ENCODE peak calls at places on chromosomes 3 and 15, in four cellular contexts. J is GM12864, M is GM13977, G is breast epithelium. Y is an unnamed sample.

GRCh38 chr15:52789601-52790165 is 453 bp downstream of the ONECUT1 start:
- DNase-seq in J (no peak), M (no peak), G (no peak), Y (no peak)

GRCh38 chr15:65414841-65415621 is 7.7 kb downstream of the IGDCC4 start:
- DNase-seq in J (no peak), M (no peak), G (no peak), Y (no peak)

GRCh38 chr15:66476535-66476934 is 21.0 kb downstream of the SNAPC5 start:
- DNase-seq in J (no peak), M (no peak), G (no peak), Y (no peak)

GRCh38 chr3:9352917-9353823 is 9.7 kb upstream of the THUMPD3 start:
- DNase-seq in J (peak; percentile 33), M (peak; percentile 59), G (peak; percentile 50), Y (peak; percentile 72)

GRCh38 chr3:139629033-139629432 is 48.7 kb downstream of the NMNAT3 start:
- DNase-seq in J (peak; percentile 7), M (peak; percentile 18), G (no peak), Y (no peak)

GRCh38 chr15:84725001-84725491 is 9.1 kb upstream of the SEC11A start:
- DNase-seq in J (no peak), M (no peak), G (no peak), Y (no peak)

GRCh38 chr3:125602752-125603649 is 7.7 kb upstream of the OSBPL11 start:
- DNase-seq in J (no peak), M (no peak), G (no peak), Y (no peak)

GRCh38 chr3:119349353-119349752 is 55.2 kb downstream of the ARHGAP31 start:
- DNase-seq in J (no peak), M (no peak), G (no peak), Y (no peak)

GRCh38 chr3:51678685-51679084 is 7.6 kb downstream of the TEX264 start:
- DNase-seq in J (no peak), M (no peak), G (no peak), Y (no peak)

GRCh38 chr3:191282262-191283215 is 46.7 kb upstream of the CCDC50 start:
- DNase-seq in J (no peak), M (no peak), G (no peak), Y (no peak)

GRCh38 chr3:152121292-152121654 is 147.5 kb upstream of the MBNL1 start:
- DNase-seq in J (no peak), M (no peak), G (no peak), Y (no peak)

GRCh38 chr15:94004697-94005096 is 226.7 kb upstream of the MCTP2 start:
- DNase-seq in J (no peak), M (no peak), G (no peak), Y (no peak)

GRCh38 chr15:32637704-32638103 is 3.8 kb upstream of the SCG5 start:
- DNase-seq in J (no peak), M (no peak), G (no peak), Y (no peak)

GRCh38 chr15:98930591-98930990 is 77.0 kb downstream of the PGPEP1L start:
- DNase-seq in J (no peak), M (no peak), G (no peak), Y (no peak)

GRCh38 chr3:131561511-131561910 is 58.7 kb upstream of the MRPL3 start:
- DNase-seq in J (no peak), M (no peak), G (no peak), Y (no peak)

GRCh38 chr3:23175361-23176073 is 27.6 kb upstream of the UBE2E2 start:
- DNase-seq in J (no peak), M (no peak), G (no peak), Y (no peak)

GRCh38 chr15:59751552-59752413 is 62.7 kb upstream of the BNIP2 start:
- DNase-seq in J (no peak), M (peak; percentile 18), G (no peak), Y (no peak)

GRCh38 chr3:56111651-56112250 is 356.5 kb downstream of the ERC2 start:
- DNase-seq in J (no peak), M (no peak), G (no peak), Y (no peak)

GRCh38 chr3:31178467-31178866 is 284.0 kb upstream of the GADL1 start:
- DNase-seq in J (no peak), M (no peak), G (no peak), Y (no peak)

GRCh38 chr3:160006282-160007163 is 17.9 kb downstream of the IL12A start:
- DNase-seq in J (no peak), M (peak; percentile 50), G (peak; percentile 37), Y (no peak)

GRCh38 chr3:180409170-180409569 is 192.8 kb upstream of the TTC14 start:
- DNase-seq in J (no peak), M (no peak), G (no peak), Y (no peak)

GRCh38 chr3:48406443-48407431 is 23.1 kb downstream of the PLXNB1 start:
- DNase-seq in J (no peak), M (peak; percentile 12), G (peak; percentile 15), Y (peak; percentile 59)

GRCh38 chr3:10518506-10519150 is 13.2 kb upstream of the ATP2B2 start:
- DNase-seq in J (no peak), M (no peak), G (no peak), Y (peak; percentile 58)

DNA sequence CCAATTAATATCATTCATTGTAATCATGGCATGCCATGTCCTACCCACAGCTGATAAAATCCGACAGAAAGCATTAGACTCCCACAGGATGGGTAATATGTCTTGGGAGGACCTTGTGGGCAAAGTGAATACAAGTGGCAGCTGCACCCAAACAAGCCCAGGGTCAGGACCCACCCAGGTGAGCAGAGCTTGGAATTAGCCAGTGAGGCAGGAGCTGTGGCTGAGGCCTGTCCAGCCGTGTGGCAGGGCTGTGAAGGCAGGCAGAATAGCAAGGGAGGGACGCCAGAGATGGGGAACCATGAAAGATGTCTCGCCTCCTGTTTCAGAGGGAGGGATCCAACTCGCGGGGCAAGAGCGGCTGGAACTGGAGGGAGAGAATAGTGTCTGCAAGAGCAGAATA is 74.5 kb downstream of the PPCDC start:
- DNase-seq in J (no peak), M (no peak), G (no peak), Y (no peak)
- TF ChIP-seq CTCF in J (no peak), M (no peak), G (no peak), Y (no peak)

GRCh38 chr3:12984023-12984823 is 89.0 kb downstream of the IQSEC1 start:
- DNase-seq in J (no peak), M (peak; percentile 76), G (peak; percentile 60), Y (no peak)
- TF ChIP-seq CTCF in J (peak; percentile 76), M (peak; percentile 72), G (peak; percentile 56), Y (peak; percentile 79)

DNA sequence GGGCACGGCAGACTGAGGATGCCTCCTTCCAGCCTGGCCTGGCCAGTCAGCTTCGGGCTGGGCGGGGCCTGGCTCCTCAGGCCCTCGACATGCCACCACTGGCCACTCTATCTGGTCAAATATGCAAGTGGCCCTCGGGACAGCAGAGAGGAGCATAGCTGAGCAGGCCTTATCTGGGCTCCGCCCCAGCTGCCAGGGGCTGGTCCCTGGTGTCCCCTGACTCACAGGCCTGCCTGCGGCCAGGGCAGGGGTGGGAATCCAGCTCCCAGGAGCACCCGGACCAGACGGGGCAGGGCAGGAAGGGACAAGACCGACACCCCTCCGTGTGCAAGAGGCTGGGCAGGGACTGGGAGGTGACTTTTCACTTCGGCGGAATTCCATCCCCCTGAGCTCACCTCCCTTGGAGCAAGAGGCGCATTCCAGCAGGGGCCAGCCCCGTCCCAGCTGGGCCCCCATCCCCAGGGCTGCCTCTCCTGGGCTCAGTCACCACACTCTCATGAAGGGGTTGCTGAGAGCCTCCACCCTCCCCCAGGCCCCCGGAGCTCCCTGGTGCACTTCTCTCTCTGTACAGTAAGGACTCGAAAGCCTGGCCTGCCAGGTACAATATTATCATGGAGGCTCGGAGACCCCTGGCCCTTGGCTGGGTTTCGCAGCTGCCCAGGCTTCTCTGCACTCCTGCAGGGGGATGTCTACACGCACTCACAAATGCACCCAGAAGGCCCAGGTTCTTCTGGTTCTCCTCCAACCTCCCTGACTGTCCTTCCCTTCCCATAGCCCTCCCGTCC is 29.5 kb downstream of the WNT7A start:
- DNase-seq in J (no peak), M (no peak), G (no peak), Y (no peak)
- TF ChIP-seq CTCF in J (no peak), M (no peak), G (no peak), Y (no peak)

GRCh38 chr3:4042070-4042469 is 242.8 kb downstream of the LRRN1 start:
- DNase-seq in J (no peak), M (no peak), G (no peak), Y (no peak)

GRCh38 chr3:4043867-4044575 is 244.8 kb downstream of the LRRN1 start:
- DNase-seq in J (no peak), M (no peak), G (no peak), Y (no peak)

GRCh38 chr3:4045756-4046155 is 246.5 kb downstream of the LRRN1 start:
- DNase-seq in J (no peak), M (no peak), G (no peak), Y (no peak)

GRCh38 chr3:4042869-4043268 is 243.6 kb downstream of the LRRN1 start:
- DNase-seq in J (no peak), M (no peak), G (no peak), Y (no peak)

GRCh38 chr3:4047343-4047742 is 248.1 kb downstream of the LRRN1 start:
- DNase-seq in J (no peak), M (no peak), G (no peak), Y (no peak)
- TF ChIP-seq CTCF in J (no peak), M (no peak), G (no peak), Y (no peak)

Y was measured in type B pancreatic cell.